ENCODE peak calls at places on chromosome 22, in six cellular contexts. I, J, Y, L, V and U are unnamed samples.
A peak's percentile ranks its signal among the peaks of the same experiment; 100 is the strongest.

GRCh38 chr22:40922484-40923303 is 28.5 kb upstream of the RBX1 start:
- DNase-seq in I (peak; percentile 69), J (peak; percentile 76), Y (no peak), V (no peak), L (peak; percentile 79), U (peak; percentile 84)

GRCh38 chr22:43277987-43278601 is 65.1 kb downstream of the SCUBE1 start:
- DNase-seq in V (no peak), I (no peak), Y (no peak), J (peak; percentile 16), L (no peak), U (no peak)

GRCh38 chr22:49094151-49094550 is 733.5 kb downstream of the BRD1 start:
- DNase-seq in V (no peak), I (no peak), Y (no peak), J (no peak), L (no peak), U (no peak)

GRCh38 chr22:49324527-49325491 is 502.9 kb downstream of the BRD1 start:
- DNase-seq in J (no peak), L (no peak), I (no peak), V (no peak), Y (no peak), U (no peak)

GRCh38 chr22:44245438-44245837 is 64.7 kb downstream of the PARVG start:
- DNase-seq in L (no peak), J (no peak), I (no peak), Y (no peak), V (no peak), U (no peak)

GRCh38 chr22:24338701-24339451 is 68.2 kb downstream of the SPECC1L start:
- DNase-seq in V (no peak), J (no peak), L (no peak), Y (no peak), I (peak; percentile 22), U (no peak)

GRCh38 chr22:22983123-22983522 is 87.2 kb upstream of the GNAZ start:
- DNase-seq in Y (no peak), L (no peak), V (no peak), I (no peak), J (no peak), U (no peak)

GRCh38 chr22:43136255-43136654 is 6.9 kb downstream of the MCAT start:
- DNase-seq in Y (no peak), I (no peak), J (peak; percentile 14), L (peak; percentile 57), V (peak; percentile 35), U (peak; percentile 55)

GRCh38 chr22:23068832-23069385 is 1.4 kb upstream of the GNAZ start:
- DNase-seq in Y (peak; percentile 17), V (no peak), I (no peak), J (no peak), L (no peak), U (no peak)

GRCh38 chr22:40684728-40685127 is 5.4 kb downstream of the MCHR1 start:
- DNase-seq in J (no peak), Y (no peak), V (no peak), L (no peak), I (no peak), U (no peak)

GRCh38 chr22:44554411-44554810 is 56.4 kb upstream of the RTL6 start:
- DNase-seq in J (no peak), Y (no peak), I (no peak), V (no peak), L (no peak), U (no peak)

GRCh38 chr22:24482586-24482985 is 12.5 kb upstream of the UPB1 start:
- DNase-seq in Y (no peak), L (peak; percentile 75), V (no peak), J (peak; percentile 18), I (peak; percentile 91), U (peak; percentile 78)

GRCh38 chr22:49408102-49408836 is 419.4 kb downstream of the BRD1 start:
- DNase-seq in L (no peak), J (no peak), V (no peak), Y (no peak), I (no peak), U (no peak)

GRCh38 chr22:25127274-25127673 is 72.4 kb upstream of the CRYBB3 start:
- DNase-seq in Y (no peak), L (no peak), J (no peak), V (no peak), I (no peak), U (no peak)

GRCh38 chr22:48885271-48885918 is 942.3 kb downstream of the BRD1 start:
- DNase-seq in J (no peak), V (no peak), L (no peak), Y (no peak), I (no peak), U (no peak)

GRCh38 chr22:42960146-42960509 is 54.8 kb downstream of the PACSIN2 start:
- DNase-seq in L (no peak), I (no peak), Y (no peak), J (no peak), V (no peak), U (no peak)

GRCh38 chr22:24752091-24752623 is 22.4 kb downstream of the PIWIL3 start:
- DNase-seq in I (no peak), L (no peak), V (no peak), J (no peak), Y (no peak), U (no peak)

GRCh38 chr22:26579331-26579886 is 10.5 kb downstream of the TPST2 start:
- DNase-seq in J (no peak), L (no peak), Y (peak; percentile 75), I (no peak), V (no peak), U (no peak)

GRCh38 chr22:19766235-19766505 is 5.6 kb downstream of the TBX1 start:
- DNase-seq in L (no peak), J (no peak), V (no peak), I (no peak), Y (no peak), U (no peak)

GRCh38 chr22:21650823-21651520 is 8.9 kb downstream of the SDF2L1 start:
- DNase-seq in L (no peak), I (no peak), V (no peak), Y (no peak), J (no peak), U (no peak)

GRCh38 chr22:27879923-27880322 is 39.1 kb downstream of the PITPNB start:
- DNase-seq in J (peak; percentile 49), I (peak; percentile 54), L (peak; percentile 68), Y (no peak), V (no peak), U (peak; percentile 65)
- TF ChIP-seq CTCF in J (peak; percentile 56), I (peak; percentile 74), L (peak; percentile 72), Y (no peak), V (peak; percentile 65), U (peak; percentile 80)

GRCh38 chr22:36224245-36224644 is 15.1 kb downstream of the APOL2 start:
- DNase-seq in J (peak; percentile 12), V (no peak), I (no peak), L (no peak), Y (no peak), U (no peak)
- H3K4me3 ChIP-seq in J (no peak overlapping the region), V (no peak overlapping the region), I (no peak overlapping the region), L (no peak overlapping the region), Y (no peak overlapping the region), U (no peak overlapping the region)

DNA sequence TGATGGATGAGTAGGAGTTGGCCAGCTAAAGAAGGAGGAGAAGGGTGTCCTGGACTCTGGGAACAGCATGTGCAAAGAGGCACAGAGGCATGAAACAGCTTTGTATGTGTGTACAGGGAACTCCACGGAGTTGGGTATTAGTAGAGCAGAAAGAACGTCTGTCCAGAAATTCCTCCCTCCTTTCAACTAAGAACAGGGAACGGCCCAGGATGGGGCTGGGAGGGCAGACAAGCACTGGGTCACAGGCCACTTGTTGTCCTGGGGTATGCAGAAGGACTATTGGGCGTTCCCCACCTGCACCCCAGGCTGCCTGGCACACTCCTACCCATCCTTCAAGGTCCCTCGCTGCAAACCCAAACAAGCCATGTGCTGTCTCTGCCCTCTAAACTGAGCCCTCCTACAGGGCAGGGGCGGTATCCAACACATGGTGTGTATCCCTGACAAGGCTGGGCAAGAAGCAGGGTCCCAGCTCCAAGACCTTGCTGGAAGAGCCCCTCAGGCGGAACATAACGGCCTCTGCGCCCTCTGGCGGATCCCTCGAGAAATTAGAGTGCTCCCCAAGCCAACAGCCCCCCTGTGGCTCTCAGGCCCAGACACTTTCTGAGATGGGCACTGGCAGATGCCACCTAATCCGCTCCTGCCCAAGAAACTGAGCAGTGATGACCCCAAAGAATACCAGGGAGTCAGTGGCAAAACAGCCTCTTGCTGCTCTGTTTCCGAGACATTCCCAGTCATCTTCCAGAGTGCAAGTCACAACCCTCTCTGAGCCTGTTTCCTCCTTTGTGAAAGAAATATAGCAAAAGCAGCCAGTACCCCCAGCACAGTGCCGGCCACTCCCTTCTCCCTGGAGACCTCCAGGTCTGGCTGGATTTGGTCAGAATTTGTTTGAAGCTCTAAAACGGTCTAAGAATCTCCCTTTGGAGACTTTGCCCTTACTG is 1.6 kb upstream of the ELFN2 start:
- DNase-seq in L (peak; percentile 62), Y (no peak), V (no peak), I (peak; percentile 20), J (no peak), U (peak; percentile 55)
- TF ChIP-seq CTCF in L (peak; percentile 85), Y (peak; percentile 46), V (peak; percentile 82), I (peak; percentile 76), J (no peak), U (peak; percentile 77)

GRCh38 chr22:39239561-39240423 is 5.0 kb downstream of the PDGFB start:
- DNase-seq in V (peak; percentile 94), J (peak; percentile 80), L (no peak), Y (peak; percentile 90), I (no peak), U (no peak)
- H3K4me3 ChIP-seq in V (peak overlapping the region; percentile 98), J (peak overlapping the region; percentile 95), L (no peak overlapping the region), Y (no peak overlapping the region), I (no peak overlapping the region), U (no peak overlapping the region)

GRCh38 chr22:17096095-17096494 is 11.3 kb downstream of the IL17RA start:
- DNase-seq in Y (no peak), J (no peak), V (no peak), L (no peak), I (no peak), U (no peak)
- TF ChIP-seq CTCF in Y (no peak), J (no peak), V (no peak), L (no peak), I (no peak), U (no peak)

DNA sequence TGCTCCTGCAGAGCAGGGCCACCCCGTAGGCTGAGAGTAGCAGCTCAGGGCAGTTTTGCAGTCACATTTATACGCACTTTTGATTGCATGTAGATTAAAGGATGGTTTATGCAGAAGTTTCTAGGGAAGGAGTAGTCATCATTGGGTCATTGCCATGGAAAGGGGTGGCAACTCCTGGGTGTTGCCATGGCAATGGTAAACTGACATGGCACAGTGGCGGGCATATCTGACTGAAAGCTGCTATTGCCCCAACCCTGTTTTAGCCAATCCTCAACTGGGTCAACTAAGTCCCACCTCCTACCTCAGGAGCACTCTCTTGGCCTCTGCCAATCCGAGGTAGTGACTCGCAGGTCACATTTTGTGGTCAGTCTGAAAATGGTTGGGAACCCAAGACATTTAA is 2.4 kb upstream of the ARSA start:
- DNase-seq in V (no peak), Y (no peak), J (no peak), L (no peak), I (no peak), U (no peak)
- H3K4me3 ChIP-seq in V (no peak overlapping the region), Y (no peak overlapping the region), J (no peak overlapping the region), L (no peak overlapping the region), I (no peak overlapping the region), U (no peak overlapping the region)